ENCODE peak calls at places on chromosomes 4 and X, in nine cellular contexts. Y is GM13977; L is mammary epithelial cell; X is OCI-M1; C is NAMALWA; H is pancreas; Q is ACHN; R is activated naive CD8-positive, alpha-beta T cell treated with anti-CD3 and anti-CD28 coated beads, Interleukin-2, amount 50 U/mL, for 24 hours; K is germinal center. M is an unnamed sample.
A peak's percentile ranks its signal among the peaks of the same experiment; 100 is the strongest.

GRCh38 chr4:188822698-188823097 is 683.5 kb downstream of the TRIML1 start:
- DNase-seq in K (no peak), X (no peak), R (no peak), C (no peak), L (peak; percentile 21), Q (peak; percentile 65), H (no peak), Y (no peak), M (no peak)

GRCh38 chr4:951594-952468 is 19.6 kb downstream of the TMEM175 start:
- DNase-seq in Q (no peak), Y (no peak), X (no peak), C (no peak), H (no peak), R (no peak), L (no peak), K (no peak), M (peak; percentile 49)

GRCh38 chrX:113400193-113400704 is 559.6 kb upstream of the AMOT start:
- DNase-seq in Q (no peak), L (peak; percentile 40), X (no peak), R (no peak), C (no peak), K (no peak), H (no peak), Y (no peak), M (no peak)

GRCh38 chr4:112896326-112896892 is 153.0 kb upstream of the ANK2 start:
- DNase-seq in K (no peak), Y (no peak), C (no peak), R (no peak), X (no peak), L (no peak), Q (no peak), H (no peak), M (no peak)

GRCh38 chr4:184811484-184812180 is 14.1 kb downstream of the ACSL1 start:
- DNase-seq in X (peak; percentile 82), Q (no peak), K (no peak), R (no peak), Y (no peak), L (no peak), C (no peak), H (no peak), M (no peak)

GRCh38 chr4:16198271-16198670 is 28.0 kb downstream of the TAPT1 start:
- DNase-seq in X (no peak), C (no peak), Y (no peak), H (no peak), R (no peak), Q (no peak), L (no peak), K (no peak), M (no peak)

GRCh38 chr4:83522239-83522638 is 13.7 kb upstream of the GPAT3 start:
- DNase-seq in Q (no peak), K (no peak), L (no peak), C (no peak), R (no peak), H (no peak), Y (no peak), X (no peak), M (no peak)

GRCh38 chr4:182207806-182208483 is 35.3 kb upstream of the TENM3 start:
- DNase-seq in K (no peak), X (peak; percentile 15), Y (no peak), L (peak; percentile 86), H (no peak), R (no peak), Q (peak; percentile 81), C (no peak), M (no peak)

GRCh38 chr4:40763228-40763716 is 13.5 kb downstream of the NSUN7 start:
- DNase-seq in Q (peak; percentile 23), L (peak; percentile 40), H (no peak), Y (peak; percentile 71), X (peak; percentile 93), K (no peak), R (peak; percentile 37), C (peak; percentile 37), M (no peak)

GRCh38 chrX:28225508-28225907 is 244.3 kb upstream of the DCAF8L1 start:
- DNase-seq in Y (no peak), R (no peak), X (no peak), Q (no peak), C (no peak), L (no peak), H (no peak), K (no peak), M (no peak)

GRCh38 chr4:95838192-95838591 is 1.7 kb upstream of the PDHA2 start:
- DNase-seq in X (no peak), C (no peak), H (no peak), Q (no peak), K (no peak), R (no peak), L (no peak), Y (no peak), M (no peak)

GRCh38 chr4:12053951-12054350 is 625.3 kb upstream of the HS3ST1 start:
- DNase-seq in Q (no peak), H (no peak), C (no peak), L (no peak), K (no peak), R (no peak), X (no peak), Y (no peak), M (no peak)

M was measured in lower leg skin.